ENCODE peak calls at places on chromosome 19, in seven cellular contexts. One of them, this sample, is unnamed.
A peak's percentile ranks its signal among the peaks of the same experiment; 100 is the strongest.

GRCh38 chr19:41941410-41942202 is 13.4 kb upstream of the ERFL start:
- DNase-seq in transverse colon: no peak
- DNase-seq in cardiac muscle cell: no peak
- DNase-seq in endothelial cell of umbilical vein: no peak
- DNase-seq in heart left ventricle: no peak
- DNase-seq in left lung: no peak
- DNase-seq in WERI-Rb-1: no peak
- DNase-seq in this sample: no peak

GRCh38 chr19:34316247-34316646 is 48.7 kb upstream of the GPI start:
- DNase-seq in transverse colon: no peak
- DNase-seq in cardiac muscle cell: no peak
- DNase-seq in endothelial cell of umbilical vein: no peak
- DNase-seq in heart left ventricle: no peak
- DNase-seq in left lung: no peak
- DNase-seq in WERI-Rb-1: no peak
- DNase-seq in this sample: no peak

GRCh38 chr19:2280633-2281264 is 1.2 kb downstream of the PEAK3 start:
- DNase-seq in transverse colon: no peak
- DNase-seq in cardiac muscle cell: no peak
- DNase-seq in endothelial cell of umbilical vein: no peak
- DNase-seq in heart left ventricle: no peak
- DNase-seq in left lung: no peak
- DNase-seq in WERI-Rb-1: no peak
- DNase-seq in this sample: no peak

GRCh38 chr19:49335071-49335783 is at the start of gene CD37:
- DNase-seq in transverse colon: peak; percentile 37
- DNase-seq in cardiac muscle cell: no peak
- DNase-seq in endothelial cell of umbilical vein: no peak
- DNase-seq in heart left ventricle: peak; percentile 28
- DNase-seq in left lung: peak; percentile 54
- DNase-seq in WERI-Rb-1: no peak
- DNase-seq in this sample: peak; percentile 66

GRCh38 chr19:7841751-7842660 is 12.0 kb downstream of the EVI5L start:
- DNase-seq in transverse colon: no peak
- DNase-seq in cardiac muscle cell: no peak
- DNase-seq in endothelial cell of umbilical vein: no peak
- DNase-seq in heart left ventricle: no peak
- DNase-seq in left lung: no peak
- DNase-seq in WERI-Rb-1: no peak
- DNase-seq in this sample: no peak

GRCh38 chr19:6100284-6100915 is 9.9 kb downstream of the RFX2 start:
- DNase-seq in transverse colon: no peak
- DNase-seq in cardiac muscle cell: no peak
- DNase-seq in endothelial cell of umbilical vein: peak; percentile 74
- DNase-seq in heart left ventricle: peak; percentile 59
- DNase-seq in left lung: peak; percentile 55
- DNase-seq in WERI-Rb-1: peak; percentile 43
- DNase-seq in this sample: peak; percentile 50

GRCh38 chr19:31263317-31263716 is 85.9 kb downstream of the TSHZ3 start:
- DNase-seq in transverse colon: no peak
- DNase-seq in cardiac muscle cell: no peak
- DNase-seq in endothelial cell of umbilical vein: no peak
- DNase-seq in heart left ventricle: no peak
- DNase-seq in left lung: peak; percentile 19
- DNase-seq in WERI-Rb-1: no peak
- DNase-seq in this sample: no peak

GRCh38 chr19:16386619-16387240 is 62.1 kb downstream of the KLF2 start:
- DNase-seq in transverse colon: no peak
- DNase-seq in cardiac muscle cell: peak; percentile 69
- DNase-seq in endothelial cell of umbilical vein: peak; percentile 72
- DNase-seq in heart left ventricle: no peak
- DNase-seq in left lung: peak; percentile 37
- DNase-seq in WERI-Rb-1: peak; percentile 61
- DNase-seq in this sample: peak; percentile 66

GRCh38 chr19:8368136-8368535 is 4.2 kb downstream of the ANGPTL4 start:
- DNase-seq in transverse colon: no peak
- DNase-seq in cardiac muscle cell: no peak
- DNase-seq in endothelial cell of umbilical vein: no peak
- DNase-seq in heart left ventricle: no peak
- DNase-seq in left lung: no peak
- DNase-seq in WERI-Rb-1: no peak
- DNase-seq in this sample: no peak

GRCh38 chr19:7540761-7541480 is 5.4 kb downstream of the PNPLA6 start:
- DNase-seq in transverse colon: no peak
- DNase-seq in cardiac muscle cell: peak; percentile 54
- DNase-seq in endothelial cell of umbilical vein: peak; percentile 25
- DNase-seq in heart left ventricle: no peak
- DNase-seq in left lung: no peak
- DNase-seq in WERI-Rb-1: no peak
- DNase-seq in this sample: no peak

GRCh38 chr19:46495789-46496099 is at the start of gene PNMA8B:
- DNase-seq in transverse colon: no peak
- DNase-seq in cardiac muscle cell: peak; percentile 96
- DNase-seq in endothelial cell of umbilical vein: no peak
- DNase-seq in heart left ventricle: peak; percentile 55
- DNase-seq in left lung: peak; percentile 45
- DNase-seq in WERI-Rb-1: peak; percentile 74
- DNase-seq in this sample: no peak

GRCh38 chr19:45645068-45645630 is 6.0 kb upstream of the EML2 start:
- DNase-seq in transverse colon: no peak
- DNase-seq in cardiac muscle cell: no peak
- DNase-seq in endothelial cell of umbilical vein: no peak
- DNase-seq in heart left ventricle: no peak
- DNase-seq in left lung: no peak
- DNase-seq in WERI-Rb-1: no peak
- DNase-seq in this sample: no peak

GRCh38 chr19:48737360-48737998 is 2.9 kb downstream of the RASIP1 start:
- DNase-seq in transverse colon: no peak
- DNase-seq in cardiac muscle cell: no peak
- DNase-seq in endothelial cell of umbilical vein: peak; percentile 41
- DNase-seq in heart left ventricle: no peak
- DNase-seq in left lung: no peak
- DNase-seq in WERI-Rb-1: no peak
- DNase-seq in this sample: no peak

GRCh38 chr19:42203700-42204099 is 13.8 kb downstream of the DEDD2 start:
- DNase-seq in transverse colon: no peak
- DNase-seq in cardiac muscle cell: no peak
- DNase-seq in endothelial cell of umbilical vein: no peak
- DNase-seq in heart left ventricle: no peak
- DNase-seq in left lung: no peak
- DNase-seq in WERI-Rb-1: no peak
- DNase-seq in this sample: no peak

GRCh38 chr19:44757057-44757734 is 8.7 kb downstream of the BCL3 start:
- DNase-seq in transverse colon: peak; percentile 48
- DNase-seq in cardiac muscle cell: peak; percentile 55
- DNase-seq in endothelial cell of umbilical vein: no peak
- DNase-seq in heart left ventricle: peak; percentile 79
- DNase-seq in left lung: no peak
- DNase-seq in WERI-Rb-1: no peak
- DNase-seq in this sample: no peak

GRCh38 chr19:43526884-43527859 is at the start of gene ETHE1:
- DNase-seq in transverse colon: peak; percentile 92
- DNase-seq in cardiac muscle cell: peak; percentile 90
- DNase-seq in endothelial cell of umbilical vein: peak; percentile 72
- DNase-seq in heart left ventricle: peak; percentile 89
- DNase-seq in left lung: peak; percentile 87
- DNase-seq in WERI-Rb-1: peak; percentile 84
- DNase-seq in this sample: peak; percentile 54

GRCh38 chr19:27972291-27973040 is 1240.5 kb downstream of the UQCRFS1 start:
- DNase-seq in transverse colon: no peak
- DNase-seq in cardiac muscle cell: no peak
- DNase-seq in endothelial cell of umbilical vein: no peak
- DNase-seq in heart left ventricle: no peak
- DNase-seq in left lung: no peak
- DNase-seq in WERI-Rb-1: no peak
- DNase-seq in this sample: no peak

DNA sequence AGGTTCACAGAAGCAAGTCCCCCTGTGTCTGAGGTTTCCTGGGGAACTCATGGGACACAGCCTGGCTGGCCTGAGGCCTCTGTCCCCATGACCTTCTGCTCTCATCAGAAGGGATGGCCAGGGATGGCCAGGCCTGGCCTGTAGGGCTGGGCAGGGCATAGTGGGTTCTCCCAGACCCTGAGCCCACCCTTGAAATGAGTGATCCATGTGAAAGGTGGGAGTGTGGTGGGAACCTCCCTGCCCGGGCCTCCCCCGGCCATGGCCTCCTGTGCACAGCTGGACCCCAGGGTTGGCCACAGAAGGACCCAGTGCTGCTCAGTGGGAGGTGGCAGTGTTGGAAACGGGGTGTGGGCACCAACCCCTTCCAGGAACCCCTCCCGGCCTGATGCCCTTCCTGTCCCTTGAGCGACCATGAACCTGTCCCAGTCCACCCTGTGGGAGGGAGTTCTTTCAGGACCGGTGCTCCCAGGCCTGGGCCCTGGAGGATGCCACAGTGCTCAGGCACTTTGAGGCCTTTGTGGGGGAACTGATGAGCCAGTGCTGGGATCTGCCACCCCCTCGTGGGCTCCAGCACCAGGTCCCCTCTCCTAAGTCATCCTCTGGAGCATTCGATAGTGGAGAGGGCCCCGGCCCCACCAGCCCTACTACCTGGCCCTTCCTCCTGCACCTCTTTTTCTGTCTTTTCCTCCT is 15.5 kb upstream of the ZNF14 start:
- DNase-seq in transverse colon: no peak
- DNase-seq in cardiac muscle cell: no peak
- DNase-seq in endothelial cell of umbilical vein: no peak
- DNase-seq in heart left ventricle: no peak
- DNase-seq in left lung: no peak
- DNase-seq in WERI-Rb-1: no peak
- DNase-seq in this sample: no peak
- H3K4me3 ChIP-seq in transverse colon: no peak overlapping the region
- H3K4me3 ChIP-seq in cardiac muscle cell: no peak overlapping the region
- H3K4me3 ChIP-seq in endothelial cell of umbilical vein: no peak overlapping the region
- H3K4me3 ChIP-seq in heart left ventricle: no peak overlapping the region
- H3K4me3 ChIP-seq in left lung: no peak overlapping the region
- H3K4me3 ChIP-seq in WERI-Rb-1: no peak overlapping the region
- H3K4me3 ChIP-seq in this sample: no peak overlapping the region

GRCh38 chr19:33086955-33087354 is 6.0 kb downstream of the GPATCH1 start:
- DNase-seq in transverse colon: no peak
- DNase-seq in cardiac muscle cell: no peak
- DNase-seq in endothelial cell of umbilical vein: no peak
- DNase-seq in heart left ventricle: no peak
- DNase-seq in left lung: no peak
- DNase-seq in WERI-Rb-1: no peak
- DNase-seq in this sample: no peak

GRCh38 chr19:33075519-33075918 is 5.5 kb upstream of the GPATCH1 start:
- DNase-seq in transverse colon: no peak
- DNase-seq in cardiac muscle cell: no peak
- DNase-seq in endothelial cell of umbilical vein: no peak
- DNase-seq in heart left ventricle: no peak
- DNase-seq in left lung: no peak
- DNase-seq in WERI-Rb-1: no peak
- DNase-seq in this sample: no peak

GRCh38 chr19:33085570-33086128 is 4.7 kb downstream of the GPATCH1 start:
- DNase-seq in transverse colon: no peak
- DNase-seq in cardiac muscle cell: no peak
- DNase-seq in endothelial cell of umbilical vein: no peak
- DNase-seq in heart left ventricle: no peak
- DNase-seq in left lung: no peak
- DNase-seq in WERI-Rb-1: no peak
- DNase-seq in this sample: no peak

GRCh38 chr19:33080761-33081681 is at the start of gene GPATCH1:
- DNase-seq in transverse colon: peak; percentile 91
- DNase-seq in cardiac muscle cell: peak; percentile 92
- DNase-seq in endothelial cell of umbilical vein: peak; percentile 87
- DNase-seq in heart left ventricle: peak; percentile 91
- DNase-seq in left lung: peak; percentile 89
- DNase-seq in WERI-Rb-1: peak; percentile 91
- DNase-seq in this sample: peak; percentile 85
- H3K27ac ChIP-seq in transverse colon: peak within 1 kb of the TSS; percentile 89
- H3K27ac ChIP-seq in cardiac muscle cell: peak within 1 kb of the TSS; percentile 70
- H3K27ac ChIP-seq in endothelial cell of umbilical vein: peak within 1 kb of the TSS; percentile 14
- H3K27ac ChIP-seq in heart left ventricle: peak within 1 kb of the TSS; percentile 78
- H3K27ac ChIP-seq in left lung: peak within 1 kb of the TSS; percentile 62
- H3K27ac ChIP-seq in WERI-Rb-1: peak within 1 kb of the TSS; percentile 74
- H3K27ac ChIP-seq in this sample: peak within 1 kb of the TSS; percentile 75

GRCh38 chr19:609001-609340 is 19.3 kb downstream of the HCN2 start:
- DNase-seq in transverse colon: peak; percentile 57
- DNase-seq in cardiac muscle cell: no peak
- DNase-seq in endothelial cell of umbilical vein: no peak
- DNase-seq in heart left ventricle: peak; percentile 74
- DNase-seq in left lung: peak; percentile 67
- DNase-seq in WERI-Rb-1: no peak
- DNase-seq in this sample: no peak

GRCh38 chr19:611506-611869 is 21.8 kb downstream of the HCN2 start:
- DNase-seq in transverse colon: no peak
- DNase-seq in cardiac muscle cell: no peak
- DNase-seq in endothelial cell of umbilical vein: no peak
- DNase-seq in heart left ventricle: no peak
- DNase-seq in left lung: no peak
- DNase-seq in WERI-Rb-1: peak; percentile 38
- DNase-seq in this sample: no peak

GRCh38 chr19:610071-610800 is 20.6 kb downstream of the HCN2 start:
- DNase-seq in transverse colon: peak; percentile 52
- DNase-seq in cardiac muscle cell: no peak
- DNase-seq in endothelial cell of umbilical vein: no peak
- DNase-seq in heart left ventricle: no peak
- DNase-seq in left lung: no peak
- DNase-seq in WERI-Rb-1: no peak
- DNase-seq in this sample: peak; percentile 37

GRCh38 chr19:612941-613340 is 20.4 kb downstream of the POLRMT start:
- DNase-seq in transverse colon: no peak
- DNase-seq in cardiac muscle cell: no peak
- DNase-seq in endothelial cell of umbilical vein: no peak
- DNase-seq in heart left ventricle: no peak
- DNase-seq in left lung: no peak
- DNase-seq in WERI-Rb-1: no peak
- DNase-seq in this sample: no peak

DNA sequence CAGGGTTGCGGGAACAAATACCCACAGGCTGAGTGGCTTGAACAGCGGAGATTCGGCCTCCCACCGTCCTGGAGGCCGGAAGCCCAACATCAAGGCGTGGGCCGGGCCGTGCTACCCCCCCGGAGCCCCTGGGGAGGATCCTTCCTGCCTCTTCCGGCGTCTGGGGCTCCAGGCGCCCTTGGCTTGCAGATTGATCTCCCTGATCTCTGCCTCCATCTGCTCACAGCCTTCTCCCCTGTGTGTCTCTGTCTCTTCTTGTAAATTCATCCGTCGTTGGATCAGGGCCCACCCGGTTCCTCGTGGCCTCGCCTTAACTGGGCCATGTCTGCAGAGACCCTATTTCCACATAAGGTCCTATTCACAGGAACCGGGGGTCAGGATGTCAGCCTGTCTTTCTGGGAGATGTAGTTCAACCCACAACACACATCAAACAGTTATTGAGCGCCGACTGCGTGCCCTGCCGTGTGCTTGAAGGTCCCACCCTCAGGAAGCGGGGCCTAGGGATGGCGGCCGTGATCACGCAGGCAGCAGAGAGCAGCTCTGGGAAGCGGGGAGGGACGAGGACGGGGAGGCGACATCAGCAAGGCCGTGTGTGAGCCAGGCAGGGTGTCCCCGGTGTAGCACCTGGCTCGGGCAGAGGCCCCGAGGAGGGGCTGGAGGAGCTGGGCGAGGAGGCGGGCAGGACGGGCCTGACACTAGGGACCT is 21.3 kb downstream of the HCN2 start:
- DNase-seq in transverse colon: peak; percentile 54
- DNase-seq in cardiac muscle cell: no peak
- DNase-seq in endothelial cell of umbilical vein: no peak
- DNase-seq in heart left ventricle: peak; percentile 72
- DNase-seq in left lung: no peak
- DNase-seq in WERI-Rb-1: peak; percentile 90
- DNase-seq in this sample: peak; percentile 62
- H3K4me3 ChIP-seq in transverse colon: peak overlapping the region; percentile 40
- H3K4me3 ChIP-seq in cardiac muscle cell: no peak overlapping the region
- H3K4me3 ChIP-seq in endothelial cell of umbilical vein: no peak overlapping the region
- H3K4me3 ChIP-seq in heart left ventricle: no peak overlapping the region
- H3K4me3 ChIP-seq in left lung: peak overlapping the region; percentile 25
- H3K4me3 ChIP-seq in WERI-Rb-1: peak overlapping the region; percentile 15
- H3K4me3 ChIP-seq in this sample: peak overlapping the region; percentile 71

GRCh38 chr19:18150776-18151624 is 2.0 kb upstream of the PIK3R2 start:
- DNase-seq in transverse colon: no peak
- DNase-seq in cardiac muscle cell: no peak
- DNase-seq in endothelial cell of umbilical vein: no peak
- DNase-seq in heart left ventricle: no peak
- DNase-seq in left lung: no peak
- DNase-seq in WERI-Rb-1: no peak
- DNase-seq in this sample: no peak
- H3K27ac ChIP-seq in transverse colon: peak overlapping the region; percentile 94
- H3K27ac ChIP-seq in cardiac muscle cell: peak overlapping the region; percentile 22
- H3K27ac ChIP-seq in endothelial cell of umbilical vein: no peak overlapping the region
- H3K27ac ChIP-seq in heart left ventricle: no peak overlapping the region
- H3K27ac ChIP-seq in left lung: no peak overlapping the region
- H3K27ac ChIP-seq in WERI-Rb-1: no peak overlapping the region
- H3K27ac ChIP-seq in this sample: peak overlapping the region; percentile 74

This sample was measured in CD4-positive, alpha-beta memory T cell.